ENCODE peak calls at places on chromosomes 11 and 22, in seven cellular contexts. H, S, N, T, O, I and B are unnamed samples.

GRCh38 chr11:94746721-94747120 is 21.4 kb upstream of the AMOTL1 start:
- DNase-seq in H (no peak), S (no peak), N (no peak), T (no peak), O (peak), I (no peak), B (peak)

GRCh38 chr11:116219171-116219635 is 553.6 kb downstream of the BUD13 start:
- DNase-seq in H (no peak), S (no peak), N (peak), T (no peak), O (no peak), I (no peak), B (peak)

GRCh38 chr11:20132667-20133039 is 27.6 kb downstream of the DBX1 start:
- DNase-seq in H (no peak), S (no peak), N (no peak), T (no peak), O (no peak), I (no peak), B (no peak)

GRCh38 chr11:46127150-46127638 is 5.9 kb upstream of the PHF21A start:
- DNase-seq in H (no peak), S (no peak), N (peak), T (peak), O (peak), I (peak), B (peak)

GRCh38 chr11:66981976-66982578 is 7.0 kb downstream of the C11orf86 start:
- DNase-seq in H (peak), S (no peak), N (peak), T (peak), O (peak), I (peak), B (peak)

GRCh38 chr11:8016396-8016949 is 29.3 kb downstream of the EIF3F start:
- DNase-seq in H (no peak), S (no peak), N (peak), T (no peak), O (peak), I (no peak), B (no peak)

GRCh38 chr22:47126344-47126811 is 363.9 kb downstream of the TBC1D22A start:
- DNase-seq in H (no peak), S (no peak), N (no peak), T (no peak), O (no peak), I (no peak), B (no peak)

GRCh38 chr11:13315517-13316432 is 38.2 kb downstream of the BMAL1 start:
- DNase-seq in H (no peak), S (no peak), N (peak), T (no peak), O (peak), I (no peak), B (no peak)

GRCh38 chr11:11250470-11250869 is 102.6 kb downstream of the CSNK2A3 start:
- DNase-seq in H (no peak), S (no peak), N (no peak), T (peak), O (no peak), I (no peak), B (no peak)

GRCh38 chr11:60859616-60860250 is 4.0 kb upstream of the PTGDR2 start:
- DNase-seq in H (no peak), S (no peak), N (no peak), T (no peak), O (no peak), I (no peak), B (no peak)

GRCh38 chr11:2298131-2298794 is 3.5 kb downstream of the C11orf21 start:
- DNase-seq in H (no peak), S (no peak), N (no peak), T (no peak), O (no peak), I (no peak), B (no peak)

GRCh38 chr11:23903044-23903704 is 593.7 kb upstream of the LUZP2 start:
- DNase-seq in H (no peak), S (no peak), N (peak), T (peak), O (peak), I (peak), B (no peak)

GRCh38 chr11:60775420-60775961 is 9.6 kb upstream of the MS4A10 start:
- DNase-seq in H (peak), S (peak), N (peak), T (peak), O (peak), I (peak), B (peak)

GRCh38 chr11:125165664-125166346 is 1.3 kb downstream of the PKNOX2 start:
- DNase-seq in H (no peak), S (no peak), N (peak), T (peak), O (peak), I (no peak), B (no peak)

GRCh38 chr11:64787526-64788320 is 9.4 kb upstream of the SF1 start:
- DNase-seq in H (peak), S (no peak), N (peak), T (peak), O (peak), I (peak), B (peak)

GRCh38 chr11:45079943-45080719 is 66.3 kb upstream of the PRDM11 start:
- DNase-seq in H (peak), S (no peak), N (no peak), T (no peak), O (no peak), I (no peak), B (peak)

GRCh38 chr22:46038516-46039430 is 61.8 kb upstream of the WNT7B start:
- DNase-seq in H (no peak), S (no peak), N (no peak), T (no peak), O (no peak), I (no peak), B (peak)

GRCh38 chr11:107844041-107844440 is 14.5 kb downstream of the SLC35F2 start:
- DNase-seq in H (no peak), S (no peak), N (peak), T (peak), O (peak), I (peak), B (no peak)

GRCh38 chr11:2582436-2582931 is 117.3 kb downstream of the KCNQ1OT1 start:
- DNase-seq in H (peak), S (no peak), N (no peak), T (no peak), O (no peak), I (no peak), B (no peak)

GRCh38 chr11:61056566-61056965 is 45.7 kb upstream of the CD5 start:
- DNase-seq in H (no peak), S (no peak), N (no peak), T (no peak), O (no peak), I (no peak), B (no peak)

GRCh38 chr11:117095301-117096139 is 2.7 kb downstream of the SIK3 start:
- DNase-seq in H (no peak), S (no peak), N (peak), T (peak), O (peak), I (no peak), B (no peak)

GRCh38 chr11:120563698-120564572 is 52.4 kb downstream of the GRIK4 start:
- DNase-seq in H (no peak), S (peak), N (peak), T (no peak), O (no peak), I (no peak), B (no peak)

GRCh38 chr11:133606122-133606521 is 73.8 kb upstream of the OPCML start:
- DNase-seq in H (no peak), S (no peak), N (no peak), T (no peak), O (no peak), I (no peak), B (no peak)

GRCh38 chr22:35470903-35471321 is 69.7 kb upstream of the RASD2 start:
- DNase-seq in H (no peak), S (no peak), N (peak), T (peak), O (peak), I (no peak), B (peak)

GRCh38 chr11:67381244-67381972 is 8.0 kb upstream of the CLCF1 start:
- DNase-seq in H (no peak), S (no peak), N (no peak), T (no peak), O (no peak), I (no peak), B (no peak)

GRCh38 chr22:20116376-20116950 is 559 bp downstream of the RANBP1 start:
- DNase-seq in H (no peak), S (no peak), N (no peak), T (no peak), O (peak), I (no peak), B (no peak)

GRCh38 chr22:39932918-39933649 is 27.1 kb upstream of the TMA7B start:
- DNase-seq in H (peak), S (peak), N (no peak), T (no peak), O (peak), I (no peak), B (peak)

GRCh38 chr11:66862559-66863037 is 5.7 kb downstream of the LRFN4 start:
- DNase-seq in H (no peak), S (no peak), N (no peak), T (no peak), O (no peak), I (no peak), B (no peak)

GRCh38 chr22:18005201-18005926 is 19.0 kb downstream of the MICAL3 start:
- DNase-seq in H (no peak), S (no peak), N (no peak), T (no peak), O (no peak), I (no peak), B (no peak)

GRCh38 chr22:19807914-19808872 is 46.5 kb downstream of the GNB1L start:
- DNase-seq in H (no peak), S (no peak), N (no peak), T (no peak), O (no peak), I (no peak), B (no peak)

GRCh38 chr11:120134931-120135228 is 3.0 kb downstream of the TRIM29 start:
- DNase-seq in H (peak), S (no peak), N (no peak), T (no peak), O (no peak), I (no peak), B (no peak)

GRCh38 chr11:2943711-2944118 is 14.5 kb upstream of the PHLDA2 start:
- DNase-seq in H (peak), S (no peak), N (no peak), T (no peak), O (peak), I (no peak), B (peak)

GRCh38 chr11:92266821-92267220 is 42.2 kb downstream of the FAT3 start:
- DNase-seq in H (no peak), S (no peak), N (no peak), T (no peak), O (no peak), I (no peak), B (peak)

GRCh38 chr22:46674367-46674781 is 54.2 kb downstream of the GRAMD4 start:
- DNase-seq in H (peak), S (no peak), N (no peak), T (no peak), O (no peak), I (no peak), B (peak)

GRCh38 chr11:71131861-71132260 is 120.5 kb downstream of the SHANK2 start:
- DNase-seq in H (no peak), S (peak), N (no peak), T (no peak), O (no peak), I (no peak), B (no peak)

GRCh38 chr22:50148991-50149721 is 21.4 kb upstream of the PANX2 start:
- DNase-seq in H (peak), S (peak), N (peak), T (peak), O (peak), I (peak), B (peak)

GRCh38 chr11:9615031-9615451 is 41.6 kb downstream of the WEE1 start:
- DNase-seq in H (no peak), S (no peak), N (no peak), T (peak), O (peak), I (no peak), B (no peak)

GRCh38 chr22:37163618-37164534 is 14.2 kb upstream of the IL2RB start:
- DNase-seq in H (no peak), S (no peak), N (no peak), T (no peak), O (no peak), I (no peak), B (no peak)

GRCh38 chr22:38569972-38570840 is at the start of gene DMC1:
- DNase-seq in H (peak), S (peak), N (peak), T (peak), O (peak), I (peak), B (peak)

DNA sequence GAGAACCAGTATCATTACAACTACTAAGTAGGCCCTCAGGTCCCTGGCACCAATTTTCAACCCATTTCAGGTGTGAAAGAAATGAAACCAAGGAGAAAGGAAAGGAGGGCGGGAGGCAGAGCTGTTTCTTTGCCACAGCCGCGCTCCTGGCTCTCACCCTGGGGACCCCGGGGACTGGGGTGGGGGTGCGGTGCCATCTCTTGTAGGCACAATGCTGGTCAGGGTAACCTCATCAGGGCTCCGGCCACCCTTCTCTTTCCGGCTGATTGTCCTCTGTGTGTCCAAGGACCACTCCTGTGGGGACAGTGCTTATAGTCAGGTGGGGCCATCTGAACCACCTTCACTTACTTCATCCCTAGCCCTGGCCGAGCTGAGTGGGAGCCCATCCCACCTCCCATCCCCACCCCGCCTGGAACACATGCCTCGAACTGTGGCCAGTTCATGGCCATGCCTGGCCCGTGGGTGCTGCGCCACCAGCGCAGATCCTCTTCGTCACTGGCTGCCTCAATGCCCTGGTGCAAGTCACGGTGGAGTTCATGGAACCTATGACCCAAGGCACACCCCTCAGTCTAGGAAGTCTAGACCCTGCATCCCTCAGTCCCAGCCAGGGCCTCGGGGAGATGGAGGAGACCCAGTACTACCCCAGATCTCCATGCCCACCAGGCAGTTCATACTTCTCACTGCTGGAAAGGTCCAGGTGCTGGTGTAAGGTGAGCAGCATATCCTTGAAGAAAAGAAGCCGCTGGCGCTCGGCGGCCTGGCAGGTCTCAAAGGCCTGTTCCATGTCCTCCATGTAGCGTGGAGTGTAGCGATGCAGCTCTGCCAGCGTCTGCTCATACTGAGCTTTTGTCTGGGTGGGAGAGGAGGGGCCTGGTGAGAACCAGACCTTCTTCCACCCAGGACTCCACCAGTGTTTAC is 2.3 kb upstream of the ARFGAP2 start:
- DNase-seq in H (no peak), S (no peak), N (no peak), T (no peak), O (no peak), I (no peak), B (no peak)
- H3K27ac ChIP-seq in H (peak), S (no peak), N (no peak), T (no peak), O (no peak), I (no peak), B (no peak)

GRCh38 chr11:122735031-122735430 is 79.5 kb downstream of the UBASH3B start:
- DNase-seq in H (no peak), S (no peak), N (no peak), T (no peak), O (no peak), I (no peak), B (no peak)

GRCh38 chr11:122731500-122731913 is 76.0 kb downstream of the UBASH3B start:
- DNase-seq in H (no peak), S (no peak), N (peak), T (peak), O (peak), I (no peak), B (no peak)

GRCh38 chr11:122733301-122733686 is 77.8 kb downstream of the UBASH3B start:
- DNase-seq in H (no peak), S (no peak), N (peak), T (peak), O (no peak), I (no peak), B (no peak)

GRCh38 chr11:122729139-122729538 is 73.6 kb downstream of the UBASH3B start:
- DNase-seq in H (no peak), S (no peak), N (no peak), T (no peak), O (no peak), I (no peak), B (no peak)

DNA sequence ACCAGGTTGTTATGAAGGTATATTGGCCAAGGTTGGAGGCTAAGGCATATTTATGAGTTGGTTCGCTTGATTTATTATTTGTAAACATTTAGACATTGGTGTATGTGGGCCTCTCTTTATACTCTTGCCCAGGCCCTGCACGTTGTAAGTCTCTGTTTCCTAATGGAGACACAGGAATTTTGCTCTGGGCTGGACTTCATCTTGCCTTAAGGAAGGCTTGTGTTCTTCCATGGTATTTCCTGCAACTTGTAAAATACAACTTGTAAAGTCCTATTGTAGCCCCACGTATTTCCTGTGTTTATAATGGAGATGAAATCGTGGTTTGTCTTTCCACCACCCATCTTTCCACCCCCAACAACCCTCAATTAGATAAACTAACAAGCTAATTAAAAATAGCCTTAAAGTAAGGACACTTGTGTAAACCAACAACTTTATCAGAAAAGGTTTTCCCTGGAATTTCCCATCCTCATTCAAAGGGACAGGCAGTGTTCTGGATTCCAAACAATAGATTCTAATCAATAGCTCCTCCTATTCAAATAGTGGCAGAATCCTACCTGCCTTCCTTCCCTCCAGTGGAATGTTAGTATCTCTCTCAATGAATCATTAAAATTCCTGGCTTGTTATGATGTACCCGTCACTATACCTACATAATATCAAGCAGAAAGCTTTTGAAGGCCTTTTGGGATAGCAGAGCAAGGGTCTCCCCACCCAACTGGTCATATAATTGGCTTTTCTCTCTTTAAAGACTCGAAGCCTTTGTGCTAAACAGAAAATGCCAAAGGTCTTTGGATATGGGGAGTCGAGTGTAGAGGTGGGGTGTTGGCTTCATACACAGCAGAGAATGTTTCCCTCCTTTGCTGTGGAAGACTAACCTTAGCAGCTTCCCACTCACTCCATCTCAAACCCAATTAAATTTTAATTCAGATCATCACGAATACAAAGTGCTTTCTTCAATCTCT is 77.1 kb downstream of the UBASH3B start:
- DNase-seq in H (no peak), S (no peak), N (no peak), T (no peak), O (no peak), I (no peak), B (no peak)
- H3K4me3 ChIP-seq in H (no peak), S (no peak), N (no peak), T (no peak), O (no peak), I (no peak), B (no peak)

GRCh38 chr11:62507023-62507422 is 39.6 kb downstream of the AHNAK start:
- DNase-seq in H (no peak), S (no peak), N (no peak), T (no peak), O (no peak), I (no peak), B (no peak)
- H3K27ac ChIP-seq in H (peak), S (no peak), N (no peak), T (no peak), O (no peak), I (no peak), B (no peak)

GRCh38 chr22:28819253-28820096 is 19.1 kb upstream of the XBP1 start:
- DNase-seq in H (peak), S (no peak), N (no peak), T (no peak), O (no peak), I (no peak), B (peak)
- H3K4me3 ChIP-seq in H (no peak), S (no peak), N (no peak), T (no peak), O (no peak), I (no peak), B (no peak)